ENCODE peak calls at places on chromosomes 5 and 9, in five cellular contexts. One of them, this sample, is unnamed.
A peak's percentile ranks its signal among the peaks of the same experiment; 100 is the strongest.

GRCh38 chr5:176823076-176823481 is 12.7 kb downstream of the UNC5A start:
- DNase-seq in brain microvascular endothelial cell: no peak
- DNase-seq in epithelial cell of esophagus: no peak
- DNase-seq in type B pancreatic cell: no peak
- DNase-seq in WTC11: no peak
- DNase-seq in this sample: no peak

GRCh38 chr5:122192883-122193496 is 63.6 kb downstream of the ZNF474 start:
- DNase-seq in type B pancreatic cell: no peak
- DNase-seq in brain microvascular endothelial cell: peak; percentile 82
- DNase-seq in WTC11: no peak
- DNase-seq in epithelial cell of esophagus: peak; percentile 71
- DNase-seq in this sample: no peak

GRCh38 chr9:115232375-115232774 is 114.4 kb upstream of the TNC start:
- DNase-seq in brain microvascular endothelial cell: no peak
- DNase-seq in epithelial cell of esophagus: no peak
- DNase-seq in WTC11: no peak
- DNase-seq in type B pancreatic cell: no peak
- DNase-seq in this sample: no peak

GRCh38 chr9:89277454-89277853 is 33.5 kb upstream of the CKS2 start:
- DNase-seq in brain microvascular endothelial cell: no peak
- DNase-seq in type B pancreatic cell: no peak
- DNase-seq in epithelial cell of esophagus: no peak
- DNase-seq in WTC11: no peak
- DNase-seq in this sample: no peak

GRCh38 chr9:459491-460444 is 245.1 kb downstream of the DOCK8 start:
- DNase-seq in epithelial cell of esophagus: no peak
- DNase-seq in type B pancreatic cell: no peak
- DNase-seq in WTC11: no peak
- DNase-seq in brain microvascular endothelial cell: no peak
- DNase-seq in this sample: no peak

GRCh38 chr5:42912184-42912766 is 100.6 kb upstream of the SELENOP start:
- DNase-seq in brain microvascular endothelial cell: peak; percentile 51
- DNase-seq in epithelial cell of esophagus: peak; percentile 74
- DNase-seq in type B pancreatic cell: no peak
- DNase-seq in WTC11: no peak
- DNase-seq in this sample: no peak

GRCh38 chr5:56139978-56140562 is 93.1 kb downstream of the ANKRD55 start:
- DNase-seq in brain microvascular endothelial cell: no peak
- DNase-seq in epithelial cell of esophagus: no peak
- DNase-seq in WTC11: no peak
- DNase-seq in type B pancreatic cell: no peak
- DNase-seq in this sample: no peak

GRCh38 chr5:140808889-140809291 is 2.0 kb downstream of the PCDHA4 start:
- DNase-seq in WTC11: no peak
- DNase-seq in type B pancreatic cell: peak; percentile 67
- DNase-seq in brain microvascular endothelial cell: no peak
- DNase-seq in epithelial cell of esophagus: no peak
- DNase-seq in this sample: no peak

GRCh38 chr5:36172593-36172992 is 20.7 kb downstream of the SKP2 start:
- DNase-seq in brain microvascular endothelial cell: no peak
- DNase-seq in WTC11: no peak
- DNase-seq in type B pancreatic cell: no peak
- DNase-seq in epithelial cell of esophagus: no peak
- DNase-seq in this sample: no peak

GRCh38 chr9:20312732-20313131 is 309.6 kb downstream of the MLLT3 start:
- DNase-seq in brain microvascular endothelial cell: peak; percentile 39
- DNase-seq in type B pancreatic cell: no peak
- DNase-seq in epithelial cell of esophagus: peak; percentile 81
- DNase-seq in WTC11: no peak
- DNase-seq in this sample: no peak

GRCh38 chr5:10548418-10549122 is 15.3 kb upstream of the ANKRD33B start:
- DNase-seq in brain microvascular endothelial cell: no peak
- DNase-seq in WTC11: no peak
- DNase-seq in type B pancreatic cell: no peak
- DNase-seq in epithelial cell of esophagus: no peak
- DNase-seq in this sample: no peak

GRCh38 chr9:127923771-127924170 is 6.8 kb downstream of the PIP5KL1 start:
- DNase-seq in epithelial cell of esophagus: peak; percentile 92
- DNase-seq in WTC11: no peak
- DNase-seq in type B pancreatic cell: no peak
- DNase-seq in brain microvascular endothelial cell: peak; percentile 96
- DNase-seq in this sample: no peak

GRCh38 chr9:6955251-6955921 is 197.6 kb downstream of the KDM4C start:
- DNase-seq in epithelial cell of esophagus: no peak
- DNase-seq in WTC11: no peak
- DNase-seq in type B pancreatic cell: no peak
- DNase-seq in brain microvascular endothelial cell: peak; percentile 59
- DNase-seq in this sample: no peak

GRCh38 chr9:93709600-93710369 is 133.4 kb downstream of the PHF2 start:
- DNase-seq in WTC11: no peak
- DNase-seq in epithelial cell of esophagus: no peak
- DNase-seq in type B pancreatic cell: no peak
- DNase-seq in brain microvascular endothelial cell: no peak
- DNase-seq in this sample: no peak

GRCh38 chr9:214488-215448 is at the start of gene DOCK8:
- DNase-seq in brain microvascular endothelial cell: no peak
- DNase-seq in epithelial cell of esophagus: peak; percentile 73
- DNase-seq in WTC11: peak; percentile 90
- DNase-seq in type B pancreatic cell: peak; percentile 80
- DNase-seq in this sample: no peak

GRCh38 chr5:123278284-123278683 is 144.9 kb downstream of the CEP120 start:
- DNase-seq in brain microvascular endothelial cell: no peak
- DNase-seq in type B pancreatic cell: no peak
- DNase-seq in epithelial cell of esophagus: no peak
- DNase-seq in WTC11: no peak
- DNase-seq in this sample: no peak

GRCh38 chr5:140544986-140545385 is 2.5 kb upstream of the EIF4EBP3 start:
- DNase-seq in type B pancreatic cell: no peak
- DNase-seq in brain microvascular endothelial cell: no peak
- DNase-seq in WTC11: no peak
- DNase-seq in epithelial cell of esophagus: no peak
- DNase-seq in this sample: no peak

GRCh38 chr5:37552770-37553719 is 173.9 kb downstream of the WDR70 start:
- DNase-seq in brain microvascular endothelial cell: peak; percentile 92
- DNase-seq in WTC11: no peak
- DNase-seq in type B pancreatic cell: no peak
- DNase-seq in epithelial cell of esophagus: no peak
- DNase-seq in this sample: no peak

GRCh38 chr5:78592735-78593386 is 55.7 kb downstream of the LHFPL2 start:
- DNase-seq in WTC11: no peak
- DNase-seq in epithelial cell of esophagus: no peak
- DNase-seq in type B pancreatic cell: no peak
- DNase-seq in brain microvascular endothelial cell: no peak
- DNase-seq in this sample: no peak

GRCh38 chr5:83925321-83925877 is 204.7 kb upstream of the HAPLN1 start:
- DNase-seq in brain microvascular endothelial cell: peak; percentile 79
- DNase-seq in type B pancreatic cell: no peak
- DNase-seq in epithelial cell of esophagus: no peak
- DNase-seq in WTC11: no peak
- DNase-seq in this sample: no peak

GRCh38 chr9:135070198-135070951 is 17.1 kb upstream of the OLFM1 start:
- DNase-seq in epithelial cell of esophagus: no peak
- DNase-seq in type B pancreatic cell: no peak
- DNase-seq in brain microvascular endothelial cell: no peak
- DNase-seq in WTC11: no peak
- DNase-seq in this sample: peak; percentile 84

DNA sequence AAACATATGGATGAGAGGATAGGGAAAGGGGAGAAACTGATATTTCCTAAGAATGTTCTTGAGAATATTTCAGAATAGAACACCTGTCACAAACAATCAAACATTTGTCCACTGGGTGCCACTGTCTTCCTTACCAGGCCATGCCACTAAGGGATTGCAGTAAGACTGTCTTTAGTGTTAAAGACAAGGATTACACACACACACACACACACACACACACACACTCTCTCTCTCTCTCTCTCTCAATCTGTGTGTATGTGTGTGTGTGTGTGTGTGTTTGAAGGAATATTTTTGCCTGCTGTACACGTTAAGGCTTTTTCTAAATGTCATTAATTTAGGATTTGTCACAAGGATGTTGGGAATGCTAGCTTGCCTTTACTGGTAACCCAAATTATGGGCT is 54.4 kb downstream of the CCDC192 start:
- DNase-seq in type B pancreatic cell: no peak
- DNase-seq in brain microvascular endothelial cell: peak; percentile 72
- DNase-seq in epithelial cell of esophagus: peak; percentile 76
- DNase-seq in WTC11: no peak
- DNase-seq in this sample: no peak
- TF ChIP-seq CTCF in type B pancreatic cell: peak; percentile 66
- TF ChIP-seq CTCF in brain microvascular endothelial cell: peak; percentile 63
- TF ChIP-seq CTCF in epithelial cell of esophagus: peak; percentile 68
- TF ChIP-seq CTCF in WTC11: no peak
- TF ChIP-seq CTCF in this sample: peak; percentile 70

GRCh38 chr9:36100532-36100931 is 36.0 kb upstream of the GLIPR2 start:
- DNase-seq in brain microvascular endothelial cell: no peak
- DNase-seq in type B pancreatic cell: no peak
- DNase-seq in epithelial cell of esophagus: no peak
- DNase-seq in WTC11: no peak
- DNase-seq in this sample: no peak
- TF ChIP-seq CTCF in brain microvascular endothelial cell: peak; percentile 42
- TF ChIP-seq CTCF in type B pancreatic cell: no peak
- TF ChIP-seq CTCF in epithelial cell of esophagus: peak; percentile 4
- TF ChIP-seq CTCF in WTC11: no peak
- TF ChIP-seq CTCF in this sample: peak; percentile 39

GRCh38 chr9:123952631-123953147 is 22.8 kb upstream of the DENND1A start:
- DNase-seq in WTC11: no peak
- DNase-seq in brain microvascular endothelial cell: no peak
- DNase-seq in epithelial cell of esophagus: no peak
- DNase-seq in type B pancreatic cell: no peak
- DNase-seq in this sample: no peak
- TF ChIP-seq CTCF in WTC11: no peak
- TF ChIP-seq CTCF in brain microvascular endothelial cell: no peak
- TF ChIP-seq CTCF in epithelial cell of esophagus: no peak
- TF ChIP-seq CTCF in type B pancreatic cell: no peak
- TF ChIP-seq CTCF in this sample: no peak

GRCh38 chr5:136776022-136776927 is 410.9 kb upstream of the TRPC7 start:
- DNase-seq in WTC11: no peak
- DNase-seq in type B pancreatic cell: no peak
- DNase-seq in epithelial cell of esophagus: peak; percentile 72
- DNase-seq in brain microvascular endothelial cell: no peak
- DNase-seq in this sample: no peak

GRCh38 chr5:136781464-136781863 is 416.1 kb upstream of the TRPC7 start:
- DNase-seq in epithelial cell of esophagus: no peak
- DNase-seq in type B pancreatic cell: no peak
- DNase-seq in WTC11: no peak
- DNase-seq in brain microvascular endothelial cell: no peak
- DNase-seq in this sample: no peak

GRCh38 chr5:136780518-136780917 is 415.2 kb upstream of the TRPC7 start:
- DNase-seq in WTC11: no peak
- DNase-seq in type B pancreatic cell: no peak
- DNase-seq in epithelial cell of esophagus: no peak
- DNase-seq in brain microvascular endothelial cell: no peak
- DNase-seq in this sample: no peak
- TF ChIP-seq CTCF in WTC11: no peak
- TF ChIP-seq CTCF in type B pancreatic cell: no peak
- TF ChIP-seq CTCF in epithelial cell of esophagus: peak; percentile 42
- TF ChIP-seq CTCF in brain microvascular endothelial cell: no peak
- TF ChIP-seq CTCF in this sample: peak; percentile 10

DNA sequence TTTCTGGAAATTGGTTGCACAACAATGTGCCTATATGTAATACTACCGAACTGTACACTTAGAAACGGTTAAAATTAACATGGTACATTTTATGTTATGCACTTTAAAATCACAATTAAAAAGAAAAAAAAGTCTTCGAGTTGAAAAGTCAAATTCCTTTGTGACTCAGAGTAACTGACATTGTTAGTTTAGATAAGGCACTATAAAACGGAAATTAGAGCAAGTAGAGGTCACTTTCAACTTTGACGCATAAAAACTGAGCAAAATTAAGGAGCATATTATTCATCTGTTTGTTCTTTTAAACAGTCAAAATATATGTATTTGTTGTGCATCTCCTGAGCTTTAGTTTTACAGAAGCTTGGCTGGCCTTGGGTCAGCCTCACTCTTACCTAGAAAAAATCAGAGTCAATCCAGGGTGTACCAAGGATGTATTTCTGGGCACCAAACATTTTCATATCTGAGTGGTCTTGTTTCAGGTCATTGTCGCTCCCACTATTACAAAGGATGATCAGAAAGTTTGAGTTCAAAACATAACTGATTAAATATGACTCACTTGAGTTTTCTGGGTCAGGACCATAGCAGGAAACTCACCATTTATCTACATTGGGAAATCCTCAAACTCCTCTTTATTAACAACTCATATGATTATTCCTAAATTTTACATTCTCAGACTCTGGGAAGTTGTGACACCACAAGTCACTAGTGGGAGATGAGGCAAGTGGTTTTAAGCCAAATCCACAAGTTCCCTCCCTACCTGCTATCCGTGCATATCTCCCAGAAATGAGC is 160.6 kb downstream of the CCDC192 start:
- DNase-seq in epithelial cell of esophagus: no peak
- DNase-seq in WTC11: no peak
- DNase-seq in brain microvascular endothelial cell: no peak
- DNase-seq in type B pancreatic cell: no peak
- DNase-seq in this sample: no peak
- TF ChIP-seq CTCF in epithelial cell of esophagus: no peak
- TF ChIP-seq CTCF in WTC11: no peak
- TF ChIP-seq CTCF in brain microvascular endothelial cell: no peak
- TF ChIP-seq CTCF in type B pancreatic cell: no peak
- TF ChIP-seq CTCF in this sample: no peak

This sample was measured in osteocyte.